ENCODE peak calls at places on chromosomes 11 and 22, in four cellular contexts. U is IMR-90, D is GM12878, O is K562. Q is an unnamed sample.

GRCh38 chr11:82701847-82702520 is 31.7 kb downstream of the FAM181B start:
- DNase-seq in D (no peak), O (peak; percentile 56), U (peak; percentile 16), Q (peak; percentile 50)

GRCh38 chr22:36445158-36445668 is 36.2 kb downstream of the TXN2 start:
- DNase-seq in U (peak; percentile 97), D (no peak), O (peak; percentile 23), Q (no peak)

GRCh38 chr11:120517390-120518315 is 6.1 kb downstream of the GRIK4 start:
- DNase-seq in O (peak; percentile 32), U (peak; percentile 52), D (no peak), Q (peak; percentile 20)

GRCh38 chr11:117560786-117561530 is 233.3 kb downstream of the CEP164 start:
- DNase-seq in O (no peak), U (no peak), D (no peak), Q (no peak)

GRCh38 chr11:7543302-7543701 is 29.5 kb downstream of the PPFIBP2 start:
- DNase-seq in U (no peak), O (no peak), D (no peak), Q (no peak)

GRCh38 chr11:4826425-4826824 is 5.3 kb downstream of the OR51F2 start:
- DNase-seq in D (no peak), O (no peak), U (peak; percentile 44), Q (no peak)

GRCh38 chr11:12126352-12127019 is 16.1 kb downstream of the MICAL2 start:
- DNase-seq in D (no peak), U (peak; percentile 93), O (peak; percentile 36), Q (no peak)

GRCh38 chr22:44146088-44146861 is 34.5 kb upstream of the PARVG start:
- DNase-seq in O (no peak), D (no peak), U (no peak), Q (no peak)

GRCh38 chr22:35629406-35630234 is 12.5 kb upstream of the MB start:
- DNase-seq in D (peak; percentile 61), U (peak; percentile 98), O (peak; percentile 26), Q (peak; percentile 79)

GRCh38 chr11:101336155-101336554 is 206.5 kb upstream of the PGR start:
- DNase-seq in O (no peak), D (no peak), U (no peak), Q (no peak)

GRCh38 chr22:27984723-27985122 is 65.7 kb upstream of the PITPNB start:
- DNase-seq in O (no peak), D (no peak), U (no peak), Q (no peak)

GRCh38 chr11:36508743-36509142 is 1.3 kb downstream of the TRAF6 start:
- DNase-seq in U (peak; percentile 6), D (no peak), O (no peak), Q (no peak)

GRCh38 chr11:10777393-10777793 is 26.3 kb downstream of the CTR9 start:
- DNase-seq in D (no peak), U (no peak), O (no peak), Q (no peak)

GRCh38 chr11:130555251-130555841 is 106.9 kb downstream of the ADAMTS15 start:
- DNase-seq in U (no peak), O (no peak), D (no peak), Q (no peak)

DNA sequence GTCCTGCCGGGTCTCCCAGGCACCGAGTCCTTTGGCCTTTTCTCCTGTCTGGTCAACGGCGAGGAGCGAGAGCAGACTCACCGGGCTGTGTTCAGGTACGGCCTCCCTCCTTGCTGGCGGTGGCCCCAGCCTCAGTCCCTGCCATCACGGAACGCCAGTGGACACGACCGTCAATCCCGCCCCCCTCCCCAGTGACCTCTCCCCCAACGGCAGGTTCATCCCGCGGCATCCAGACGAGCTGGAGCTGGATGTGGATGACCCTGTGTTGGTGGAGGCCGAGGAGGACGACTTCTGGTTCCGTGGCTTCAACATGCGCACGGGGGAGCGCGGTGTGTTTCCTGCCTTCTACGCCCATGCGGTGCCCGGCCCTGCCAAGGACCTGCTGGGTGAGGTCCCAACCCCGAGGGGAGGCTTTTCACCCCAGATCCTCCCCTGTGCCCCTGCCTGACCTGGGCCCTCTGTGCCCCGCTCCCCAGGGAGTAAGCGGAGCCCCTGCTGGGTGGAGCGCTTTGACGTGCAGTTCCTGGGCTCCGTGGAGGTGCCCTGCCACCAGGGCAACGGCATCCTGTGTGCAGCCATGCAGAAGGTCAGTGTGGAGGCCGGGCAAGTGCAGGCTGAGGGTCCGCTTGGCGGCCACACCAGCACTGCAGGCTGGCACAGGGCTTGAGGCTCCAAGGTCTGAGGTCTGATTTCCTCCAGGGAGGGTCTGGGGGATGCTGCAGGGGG is 4.9 kb downstream of the MAPK8IP2 start:
- DNase-seq in D (no peak), O (no peak), U (no peak), Q (no peak)
- TF ChIP-seq FOS in D (no peak), O (no peak), U (no peak), Q (no peak)

DNA sequence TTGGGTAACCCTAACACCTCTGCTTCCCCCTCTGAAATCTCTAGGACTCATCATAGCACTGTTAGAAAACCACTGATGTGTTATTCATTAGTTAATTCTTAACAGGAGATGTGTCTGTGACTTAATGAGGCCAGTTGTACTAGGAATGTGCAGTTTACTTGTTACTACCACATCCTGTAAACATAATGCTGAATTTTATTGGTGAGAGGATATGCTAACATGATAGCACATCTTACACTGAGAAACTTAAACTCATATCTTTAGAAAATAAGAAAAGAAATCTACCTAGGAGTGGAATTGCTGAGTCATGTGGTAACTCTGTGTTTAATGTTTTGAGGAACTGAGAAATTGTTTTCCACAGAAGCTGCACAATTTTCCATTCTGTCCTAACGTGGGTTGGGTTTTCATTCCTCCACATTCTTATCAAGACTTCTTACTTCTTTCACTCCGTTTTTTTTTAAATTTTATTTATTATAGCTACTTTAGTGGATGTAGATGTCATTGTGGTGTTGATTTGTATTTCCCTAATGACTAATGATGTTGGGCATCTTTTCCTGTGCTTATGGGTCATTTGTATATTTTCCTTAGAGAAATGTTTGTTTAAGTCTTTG is 33.7 kb downstream of the RNF121 start:
- DNase-seq in D (peak; percentile 53), U (peak; percentile 65), O (no peak), Q (peak; percentile 76)
- H3K4me2 ChIP-seq in D (peak overlapping the region; percentile 72), U (peak overlapping the region; percentile 74), O (no peak overlapping the region), Q (peak overlapping the region; percentile 74)

GRCh38 chr11:3002346-3002745 is 10.2 kb upstream of the NAP1L4 start:
- DNase-seq in D (no peak), U (no peak), O (no peak), Q (no peak)
- H3K27ac ChIP-seq in D (no peak overlapping the region), U (no peak overlapping the region), O (no peak overlapping the region), Q (no peak overlapping the region)

DNA sequence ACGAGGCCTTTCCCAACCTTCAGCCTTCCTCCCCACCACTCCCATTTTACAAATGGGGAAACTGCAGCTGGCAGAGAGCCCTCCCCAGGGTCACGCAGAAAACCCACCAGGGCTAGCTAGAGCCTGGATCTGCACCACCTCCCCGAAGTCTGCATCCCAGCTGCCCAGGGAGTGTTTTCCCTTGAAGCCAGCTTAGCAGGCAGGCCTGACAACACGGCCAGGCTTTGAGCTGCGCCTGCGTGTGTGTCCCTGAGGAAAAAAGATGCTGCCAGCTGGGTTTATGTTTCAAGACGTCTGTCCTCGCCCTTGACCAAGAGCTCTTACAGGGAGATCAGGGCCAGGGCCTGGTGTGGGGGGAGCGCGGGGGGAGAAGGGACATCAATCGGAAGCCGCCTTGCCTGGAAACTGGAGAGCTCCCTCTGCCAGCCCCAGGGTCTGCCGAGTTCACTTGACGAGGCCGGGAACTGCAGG is 20.3 kb downstream of the WNT11 start:
- DNase-seq in O (no peak), D (no peak), U (no peak), Q (no peak)
- TF ChIP-seq FOS in O (no peak), D (no peak), U (no peak), Q (no peak)

GRCh38 chr11:64267207-64267945 is 16.0 kb downstream of the PLCB3 start:
- DNase-seq in O (no peak), U (no peak), D (no peak), Q (no peak)
- H3K4me2 ChIP-seq in O (no peak overlapping the region), U (no peak overlapping the region), D (peak overlapping the region; percentile 100), Q (peak overlapping the region; percentile 43)

GRCh38 chr11:46271407-46271806 is 6.1 kb upstream of the CREB3L1 start:
- DNase-seq in U (no peak), D (no peak), O (no peak), Q (no peak)

GRCh38 chr11:46272816-46273427 is 4.5 kb upstream of the CREB3L1 start:
- DNase-seq in O (no peak), U (peak; percentile 76), D (no peak), Q (peak; percentile 43)

GRCh38 chr11:46273511-46274205 is 3.8 kb upstream of the CREB3L1 start:
- DNase-seq in U (no peak), O (no peak), D (no peak), Q (no peak)

GRCh38 chr11:46270707-46271106 is 6.8 kb upstream of the CREB3L1 start:
- DNase-seq in O (no peak), D (no peak), U (no peak), Q (no peak)

GRCh38 chr11:46271875-46272815 is 5.3 kb upstream of the CREB3L1 start:
- DNase-seq in D (no peak), O (no peak), U (no peak), Q (no peak)
- H3K27ac ChIP-seq in D (no peak overlapping the region), O (peak overlapping the region; percentile 73), U (peak overlapping the region; percentile 59), Q (no peak overlapping the region)

DNA sequence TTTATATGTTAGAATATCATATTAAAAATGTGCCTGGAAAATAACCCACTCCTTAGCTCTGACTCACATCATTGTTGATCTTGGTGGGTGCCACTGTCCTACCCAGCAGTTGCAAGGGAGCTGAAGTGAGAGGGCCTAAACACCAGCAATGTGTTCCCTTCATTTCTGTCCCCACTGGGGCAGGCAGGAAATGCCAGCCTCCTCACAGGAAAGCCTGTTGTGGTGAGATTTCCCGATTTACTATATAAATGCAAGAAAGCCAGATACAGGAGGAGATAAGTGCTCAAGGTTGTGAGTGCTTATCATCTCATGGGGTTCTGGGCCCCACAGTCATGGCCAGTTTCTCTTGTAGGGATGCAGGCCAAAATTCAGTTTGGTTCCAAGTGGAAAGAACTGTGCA is 15.9 kb upstream of the FLI1 start:
- DNase-seq in U (no peak), O (no peak), D (no peak), Q (peak; percentile 90)
- TF ChIP-seq FOS in U (no peak), O (no peak), D (no peak), Q (peak; percentile 30)